ENCODE peak calls at places on chromosomes 13 and 19, in seven cellular contexts. D is A549, W is hepatocyte, O is endothelial cell of umbilical vein, J is MM.1S, I is neuronal stem cell, P is GM23248. E is an unnamed sample. For H3K4me1, the result is how much of the 10 kb centered on the place peaks cover.

GRCh38 chr13:77853701-77854100 is 64.9 kb downstream of the EDNRB start:
- DNase-seq in D (no peak), W (no peak), O (no peak), J (no peak), I (peak), P (no peak), E (no peak)

GRCh38 chr19:39052243-39052746 is 19.9 kb upstream of the FBXO27 start:
- DNase-seq in D (peak), W (peak), O (peak), J (peak), I (peak), P (peak), E (peak)

GRCh38 chr13:49858183-49858856 is 65.8 kb upstream of the KPNA3 start:
- DNase-seq in D (peak), W (peak), O (no peak), J (no peak), I (no peak), P (peak), E (no peak)

GRCh38 chr19:45468803-45469131 is 971 bp downstream of the FOSB start:
- DNase-seq in D (no peak), W (no peak), O (no peak), J (no peak), I (no peak), P (peak), E (peak)

GRCh38 chr19:56076413-56076998 is 44.6 kb downstream of the ZNF787 start:
- DNase-seq in D (peak), W (peak), O (peak), J (peak), I (peak), P (peak), E (peak)

GRCh38 chr19:53824134-53824611 is at the start of gene NLRP12:
- DNase-seq in D (no peak), W (no peak), O (no peak), J (no peak), I (no peak), P (no peak), E (no peak)

GRCh38 chr13:19597523-19597922 is 35.9 kb upstream of the MPHOSPH8 start:
- DNase-seq in D (no peak), W (no peak), O (no peak), J (no peak), I (no peak), P (peak), E (no peak)

GRCh38 chr13:75310005-75310580 is 171.9 kb downstream of the TBC1D4 start:
- DNase-seq in D (no peak), W (no peak), O (no peak), J (no peak), I (no peak), P (no peak), E (no peak)

GRCh38 chr13:74158606-74159352 is 24.6 kb upstream of the KLF12 start:
- DNase-seq in D (no peak), W (no peak), O (no peak), J (no peak), I (no peak), P (no peak), E (no peak)

GRCh38 chr13:50187352-50188029 is 172.2 kb downstream of the KCNRG start:
- DNase-seq in D (no peak), W (peak), O (no peak), J (no peak), I (no peak), P (no peak), E (no peak)

GRCh38 chr13:51797664-51798488 is 6.1 kb downstream of the DHRS12 start:
- DNase-seq in D (peak), W (peak), O (peak), J (peak), I (peak), P (peak), E (peak)

GRCh38 chr19:1819211-1819975 is 7.3 kb upstream of the ATP8B3 start:
- DNase-seq in D (no peak), W (no peak), O (no peak), J (no peak), I (no peak), P (no peak), E (no peak)

GRCh38 chr19:3116621-3117020 is 19.2 kb upstream of the GNA15 start:
- DNase-seq in D (no peak), W (no peak), O (no peak), J (no peak), I (no peak), P (no peak), E (no peak)

GRCh38 chr13:26255717-26256277 is 1.9 kb downstream of the CDK8 start:
- DNase-seq in D (no peak), W (peak), O (peak), J (no peak), I (no peak), P (peak), E (no peak)

GRCh38 chr13:26050568-26051230 is 1.1 kb downstream of the SHISA2 start:
- DNase-seq in D (no peak), W (peak), O (peak), J (no peak), I (peak), P (peak), E (no peak)

GRCh38 chr19:44438441-44438840 is 9.8 kb downstream of the ZNF229 start:
- DNase-seq in D (no peak), W (no peak), O (no peak), J (no peak), I (no peak), P (no peak), E (no peak)

GRCh38 chr19:55176116-55176515 is 4.0 kb downstream of the SYT5 start:
- DNase-seq in D (no peak), W (no peak), O (no peak), J (no peak), I (no peak), P (no peak), E (peak)

GRCh38 chr19:16085115-16085514 is 8.8 kb downstream of the TPM4 start:
- DNase-seq in D (no peak), W (no peak), O (no peak), J (no peak), I (no peak), P (peak), E (no peak)

GRCh38 chr13:66414196-66414800 is 815.8 kb downstream of the PCDH9 start:
- DNase-seq in D (no peak), W (no peak), O (no peak), J (no peak), I (no peak), P (no peak), E (no peak)

GRCh38 chr19:9839415-9839814 is 4.3 kb downstream of the PIN1 start:
- DNase-seq in D (no peak), W (peak), O (no peak), J (no peak), I (no peak), P (no peak), E (no peak)

GRCh38 chr13:52903320-52903719 is 54.9 kb upstream of the PCDH8 start:
- DNase-seq in D (no peak), W (no peak), O (no peak), J (peak), I (no peak), P (no peak), E (peak)

GRCh38 chr13:94630858-94631257 is 29.2 kb downstream of the GPR180 start:
- DNase-seq in D (no peak), W (no peak), O (no peak), J (no peak), I (no peak), P (no peak), E (no peak)

GRCh38 chr13:113216165-113217056 is 7.0 kb downstream of the CUL4A start:
- DNase-seq in D (no peak), W (peak), O (peak), J (no peak), I (peak), P (peak), E (no peak)

GRCh38 chr13:21823949-21824348 is 153.1 kb downstream of the FGF9 start:
- DNase-seq in D (no peak), W (no peak), O (no peak), J (peak), I (no peak), P (no peak), E (no peak)

GRCh38 chr19:7440188-7440975 is 48.5 kb downstream of the PEX11G start:
- DNase-seq in D (no peak), W (peak), O (no peak), J (no peak), I (no peak), P (no peak), E (no peak)

GRCh38 chr19:56980864-56981263 is 138.9 kb upstream of the USP29 start:
- DNase-seq in D (no peak), W (no peak), O (no peak), J (no peak), I (no peak), P (no peak), E (no peak)

GRCh38 chr19:50928841-50929240 is 17.6 kb upstream of the KLK4 start:
- DNase-seq in D (no peak), W (no peak), O (no peak), J (no peak), I (no peak), P (no peak), E (peak)

GRCh38 chr19:35226748-35227147 is 1.8 kb downstream of the FAM187B start:
- DNase-seq in D (no peak), W (no peak), O (no peak), J (no peak), I (no peak), P (peak), E (no peak)

GRCh38 chr13:30257433-30258099 is 49.8 kb downstream of the KATNAL1 start:
- DNase-seq in D (no peak), W (peak), O (no peak), J (no peak), I (peak), P (no peak), E (peak)

GRCh38 chr19:40597329-40597838 is 3.8 kb upstream of the LTBP4 start:
- DNase-seq in D (no peak), W (no peak), O (no peak), J (no peak), I (no peak), P (no peak), E (no peak)

GRCh38 chr13:35285677-35286076 is 190.8 kb downstream of the MAB21L1 start:
- DNase-seq in D (no peak), W (no peak), O (no peak), J (no peak), I (no peak), P (no peak), E (no peak)

GRCh38 chr13:111519041-111519440 is 198.6 kb downstream of the TEX29 start:
- DNase-seq in D (no peak), W (no peak), O (no peak), J (no peak), I (no peak), P (no peak), E (no peak)

GRCh38 chr19:43798546-43799409 is 3.5 kb downstream of the LYPD5 start:
- DNase-seq in D (no peak), W (peak), O (no peak), J (no peak), I (no peak), P (peak), E (no peak)

GRCh38 chr19:48842744-48843162 is 6.5 kb upstream of the HSD17B14 start:
- DNase-seq in D (peak), W (peak), O (peak), J (peak), I (peak), P (peak), E (peak)

GRCh38 chr13:40379794-40380608 is 286.4 kb downstream of the FOXO1 start:
- DNase-seq in D (no peak), W (no peak), O (no peak), J (no peak), I (no peak), P (no peak), E (no peak)

DNA sequence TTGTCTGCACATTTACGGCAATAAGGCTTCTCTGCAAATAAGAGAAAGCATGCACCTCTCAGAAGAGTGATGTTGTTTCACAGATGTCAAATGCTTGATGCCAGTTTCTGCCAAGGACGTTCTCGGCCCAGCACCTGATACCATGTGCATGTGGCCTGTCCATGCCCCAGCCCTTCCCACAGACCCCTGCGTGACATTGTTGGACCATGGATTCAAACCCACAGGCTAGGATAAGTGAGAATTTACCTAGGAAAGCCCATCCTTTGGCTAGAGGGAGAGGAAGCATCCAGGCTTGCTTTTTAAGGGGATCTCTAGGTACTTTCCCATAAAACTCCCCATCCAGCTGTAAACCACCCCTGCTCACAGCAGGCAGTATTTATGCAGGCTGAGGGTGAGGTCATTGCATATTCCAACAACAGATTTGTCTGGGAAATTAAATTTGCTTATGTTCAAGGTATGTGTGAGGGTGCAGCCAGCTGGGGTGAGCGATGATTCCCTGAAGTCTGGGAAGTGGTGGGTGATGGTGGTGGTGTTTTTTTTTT is 96.2 kb upstream of the C1QTNF9B start:
- DNase-seq in D (no peak), W (no peak), O (no peak), J (no peak), I (no peak), P (no peak), E (no peak)
- H3K4me1 ChIP-seq in D (under half), W (under half), O (under half), J (under half), I (under half), P (under half), E (under half)

GRCh38 chr13:100434010-100434763 is 154.4 kb downstream of the GGACT start:
- DNase-seq in D (no peak), W (no peak), O (peak), J (no peak), I (no peak), P (peak), E (no peak)
- H3K4me2 ChIP-seq in D (peak), W (no peak), O (peak), J (no peak), I (no peak), P (no peak), E (no peak)

GRCh38 chr19:31334849-31335624 is 14.2 kb downstream of the TSHZ3 start:
- DNase-seq in D (no peak), W (no peak), O (no peak), J (no peak), I (no peak), P (peak), E (no peak)
- H3K4me1 ChIP-seq in D (under half), W (under half), O (under half), J (under half), I (under half), P (under half), E (under half)

GRCh38 chr19:19486343-19487076 is 28.8 kb downstream of the TSSK6 start:
- DNase-seq in D (no peak), W (no peak), O (no peak), J (no peak), I (no peak), P (no peak), E (no peak)
- H3K4me2 ChIP-seq in D (no peak), W (no peak), O (no peak), J (no peak), I (no peak), P (no peak), E (no peak)

DNA sequence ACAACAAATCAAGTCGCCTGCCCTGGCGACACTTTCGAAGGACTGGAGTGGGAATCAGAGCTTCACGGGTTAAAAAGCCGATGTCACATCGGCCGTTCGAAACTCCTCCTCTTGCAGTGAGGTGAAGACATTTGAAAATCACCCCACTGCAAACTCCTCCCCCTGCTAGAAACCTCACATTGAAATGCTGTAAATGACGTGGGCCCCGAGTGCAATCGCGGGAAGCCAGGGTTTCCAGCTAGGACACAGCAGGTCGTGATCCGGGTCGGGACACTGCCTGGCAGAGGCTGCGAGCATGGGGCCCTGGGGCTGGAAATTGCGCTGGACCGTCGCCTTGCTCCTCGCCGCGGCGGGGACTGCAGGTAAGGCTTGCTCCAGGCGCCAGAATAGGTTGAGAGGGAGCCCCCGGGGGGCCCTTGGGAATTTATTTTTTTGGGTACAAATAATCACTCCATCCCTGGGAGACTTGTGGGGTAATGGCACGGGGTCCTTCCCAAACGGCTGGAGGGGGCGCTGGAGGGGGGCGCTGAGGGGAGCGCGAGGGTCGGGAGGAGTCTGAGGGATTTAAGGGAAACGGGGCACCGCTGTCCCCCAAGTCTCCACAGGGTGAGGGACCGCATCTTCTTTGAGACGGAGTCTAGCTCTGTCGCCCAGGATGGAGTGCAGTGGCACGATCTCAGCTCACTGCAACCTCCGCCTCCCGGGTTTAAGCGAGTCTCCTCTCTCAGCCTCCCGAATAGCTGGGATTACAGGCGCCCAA is at the start of gene LDLR:
- DNase-seq in D (peak), W (peak), O (peak), J (peak), I (peak), P (peak), E (peak)
- H3K4me1 ChIP-seq in D (half or more), W (under half), O (half or more), J (under half), I (under half), P (under half), E (under half)

GRCh38 chr13:79490326-79490725 is 9.4 kb downstream of the NDFIP2 start:
- DNase-seq in D (no peak), W (no peak), O (no peak), J (no peak), I (no peak), P (no peak), E (no peak)

GRCh38 chr13:79491715-79492114 is 10.8 kb downstream of the NDFIP2 start:
- DNase-seq in D (no peak), W (no peak), O (no peak), J (no peak), I (no peak), P (peak), E (no peak)

GRCh38 chr13:79490846-79491245 is 9.9 kb downstream of the NDFIP2 start:
- DNase-seq in D (no peak), W (no peak), O (no peak), J (no peak), I (no peak), P (no peak), E (no peak)

GRCh38 chr13:79492918-79493594 is 12.1 kb downstream of the NDFIP2 start:
- DNase-seq in D (no peak), W (no peak), O (no peak), J (no peak), I (no peak), P (no peak), E (no peak)

GRCh38 chr13:79492313-79492798 is 11.4 kb downstream of the NDFIP2 start:
- DNase-seq in D (no peak), W (no peak), O (no peak), J (no peak), I (no peak), P (peak), E (no peak)
- H3K4me2 ChIP-seq in D (peak), W (peak), O (no peak), J (no peak), I (no peak), P (peak), E (no peak)